ENCODE peak calls at places on chromosomes 5 and 9, in five cellular contexts. T, C, E, Q and B are unnamed samples.

GRCh38 chr9:93960971-93961841 is 6.1 kb upstream of the BARX1 start:
- DNase-seq in T (no peak), C (no peak), E (no peak), Q (no peak), B (no peak)

GRCh38 chr9:27679338-27679737 is 106.1 kb upstream of the C9orf72 start:
- DNase-seq in T (no peak), C (no peak), E (no peak), Q (no peak), B (no peak)

GRCh38 chr5:78008356-78008967 is 232.3 kb upstream of the TBCA start:
- DNase-seq in T (peak; percentile 63), C (peak; percentile 31), E (peak; percentile 32), Q (no peak), B (no peak)

GRCh38 chr5:90287031-90287430 is 122.5 kb downstream of the CETN3 start:
- DNase-seq in T (no peak), C (no peak), E (no peak), Q (no peak), B (no peak)

GRCh38 chr9:136438548-136438908 is 1.1 kb downstream of the INPP5E start:
- DNase-seq in T (peak; percentile 72), C (no peak), E (no peak), Q (no peak), B (no peak)

GRCh38 chr9:92711146-92711545 is 41.2 kb upstream of the IPPK start:
- DNase-seq in T (no peak), C (no peak), E (no peak), Q (no peak), B (no peak)

GRCh38 chr5:130514984-130515690 is 610.9 kb downstream of the CHSY3 start:
- DNase-seq in T (no peak), C (no peak), E (no peak), Q (no peak), B (no peak)

GRCh38 chr5:110371725-110372041 is 354.8 kb downstream of the TMEM232 start:
- DNase-seq in T (no peak), C (no peak), E (no peak), Q (peak; percentile 20), B (peak; percentile 32)

GRCh38 chr9:70420267-70421019 is 6.0 kb upstream of the KLF9 start:
- DNase-seq in T (peak; percentile 78), C (peak; percentile 87), E (peak; percentile 56), Q (no peak), B (peak; percentile 80)

GRCh38 chr5:102789469-102789868 is 34.4 kb downstream of the PAM start:
- DNase-seq in T (no peak), C (no peak), E (no peak), Q (no peak), B (no peak)

GRCh38 chr5:38417658-38418017 is 138.8 kb downstream of the LIFR start:
- DNase-seq in T (no peak), C (no peak), E (no peak), Q (no peak), B (no peak)

GRCh38 chr5:73311291-73312110 is 137.1 kb downstream of the FOXD1 start:
- DNase-seq in T (no peak), C (no peak), E (no peak), Q (no peak), B (no peak)

GRCh38 chr5:142922223-142922952 is 152.2 kb downstream of the ARHGAP26 start:
- DNase-seq in T (peak; percentile 51), C (peak; percentile 95), E (peak; percentile 8), Q (peak; percentile 21), B (no peak)

GRCh38 chr9:128438343-128439109 is 17.3 kb upstream of the ODF2 start:
- DNase-seq in T (peak; percentile 93), C (peak; percentile 68), E (peak; percentile 86), Q (no peak), B (peak; percentile 88)

GRCh38 chr9:2559212-2560152 is 62.1 kb upstream of the VLDLR start:
- DNase-seq in T (peak; percentile 10), C (no peak), E (no peak), Q (no peak), B (no peak)

GRCh38 chr5:172133359-172134029 is 54.5 kb downstream of the STK10 start:
- DNase-seq in T (no peak), C (no peak), E (no peak), Q (no peak), B (peak; percentile 97)
- TF ChIP-seq GABPA in T (no peak), C (no peak), E (no peak), Q (no peak), B (no peak)

DNA sequence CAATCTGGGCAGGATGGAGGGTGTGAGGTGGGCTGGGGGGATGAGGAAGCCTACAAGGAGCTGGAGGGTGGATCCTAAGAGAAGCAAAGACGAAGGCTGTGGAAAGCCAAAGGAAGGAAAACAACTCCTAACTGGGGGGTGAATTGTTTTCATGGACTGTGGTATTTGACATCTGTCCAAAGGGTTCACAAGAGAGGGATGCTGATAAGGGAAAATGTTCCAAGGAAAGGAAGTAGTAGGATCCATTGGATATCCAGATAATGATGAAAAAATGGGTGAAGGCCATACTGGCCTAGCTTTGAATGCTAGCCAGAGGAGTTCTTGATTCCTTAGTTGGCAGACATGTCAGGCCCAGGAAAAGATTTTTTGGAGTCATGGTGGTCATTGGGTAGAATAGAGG is 51.8 kb upstream of the FOXI1 start:
- DNase-seq in T (no peak), C (no peak), E (no peak), Q (no peak), B (no peak)
- TF ChIP-seq REST in T (no peak), C (no peak), E (no peak), Q (no peak), B (no peak)

GRCh38 chr5:29214821-29215220 is 1978.7 kb upstream of the CDH6 start:
- DNase-seq in T (no peak), C (no peak), E (no peak), Q (no peak), B (no peak)

GRCh38 chr5:29218829-29219228 is 1974.7 kb upstream of the CDH6 start:
- DNase-seq in T (no peak), C (no peak), E (no peak), Q (no peak), B (no peak)

GRCh38 chr5:29213475-29213874 is 1980.0 kb upstream of the CDH6 start:
- DNase-seq in T (no peak), C (no peak), E (no peak), Q (no peak), B (no peak)

GRCh38 chr5:29218138-29218537 is 1975.3 kb upstream of the CDH6 start:
- DNase-seq in T (no peak), C (peak; percentile 2), E (no peak), Q (no peak), B (no peak)
- TF ChIP-seq GABPA in T (no peak), C (no peak), E (no peak), Q (no peak), B (no peak)

GRCh38 chr9:134659688-134660131 is 18.1 kb downstream of the COL5A1 start:
- DNase-seq in T (peak; percentile 45), C (no peak), E (no peak), Q (no peak), B (no peak)
- TF ChIP-seq REST in T (no peak), C (no peak), E (no peak), Q (no peak), B (no peak)

DNA sequence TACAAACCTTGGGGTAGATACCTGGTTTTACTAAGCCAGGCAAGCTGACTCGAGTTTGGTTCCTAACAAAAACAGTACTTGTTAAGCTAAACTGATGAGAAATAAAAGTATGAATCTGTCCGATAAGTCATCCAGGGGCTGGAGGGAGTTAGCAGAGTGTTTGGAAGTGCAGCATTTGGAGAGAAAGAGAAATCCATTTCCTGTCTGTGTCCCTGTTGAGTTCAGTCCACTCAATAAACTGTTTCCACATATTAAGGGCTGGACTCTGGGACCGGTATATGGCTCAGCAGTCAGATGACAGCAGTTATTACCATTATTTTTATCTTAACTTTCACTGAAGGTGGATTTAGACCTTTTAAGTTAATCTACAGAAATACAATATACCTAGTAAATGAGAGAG is 130.6 kb upstream of the ADRA1B start:
- DNase-seq in T (no peak), C (no peak), E (no peak), Q (no peak), B (no peak)
- TF ChIP-seq GABPA in T (no peak), C (no peak), E (no peak), Q (no peak), B (no peak)